ENCODE peak calls at places on chromosomes 13 and 19, in five cellular contexts. N is heart left ventricle, C is right lobe of liver, E is prostate gland, D is IMR-90. Z is an unnamed sample.

GRCh38 chr19:35247526-35248309 is 1.1 kb upstream of the LSR start:
- DNase-seq in N (no peak), C (peak), E (peak), D (no peak), Z (peak)

GRCh38 chr19:13176345-13176744 is 26.1 kb downstream of the IER2 start:
- DNase-seq in N (no peak), C (no peak), E (no peak), D (no peak), Z (no peak)

GRCh38 chr13:39415403-39415802 is 187.6 kb downstream of the LHFPL6 start:
- DNase-seq in N (peak), C (no peak), E (peak), D (peak), Z (peak)

GRCh38 chr19:42422576-42423461 is 4.4 kb downstream of the LIPE start:
- DNase-seq in N (no peak), C (no peak), E (no peak), D (no peak), Z (no peak)

GRCh38 chr13:98080280-98080679 is 62.6 kb upstream of the FARP1 start:
- DNase-seq in N (no peak), C (no peak), E (no peak), D (no peak), Z (no peak)

GRCh38 chr19:46271488-46272197 is 25.2 kb upstream of the HIF3A start:
- DNase-seq in N (no peak), C (no peak), E (no peak), D (peak), Z (no peak)

GRCh38 chr13:59112375-59112774 is 1051.4 kb downstream of the DIAPH3 start:
- DNase-seq in N (no peak), C (no peak), E (no peak), D (peak), Z (no peak)

GRCh38 chr19:47609885-47610545 is 1.1 kb downstream of the BICRA start:
- DNase-seq in N (peak), C (peak), E (no peak), D (peak), Z (peak)

GRCh38 chr13:82747948-82748347 is 1134.3 kb downstream of the SLITRK1 start:
- DNase-seq in N (no peak), C (no peak), E (no peak), D (peak), Z (no peak)

GRCh38 chr13:29570058-29570654 is 25.3 kb downstream of the SLC7A1 start:
- DNase-seq in N (no peak), C (no peak), E (no peak), D (no peak), Z (no peak)

GRCh38 chr19:35959968-35960320 is 23.8 kb downstream of the LRFN3 start:
- DNase-seq in N (no peak), C (no peak), E (no peak), D (no peak), Z (no peak)

GRCh38 chr19:2329162-2329505 is 650 bp downstream of the SPPL2B start:
- DNase-seq in N (no peak), C (no peak), E (no peak), D (no peak), Z (no peak)

GRCh38 chr19:17322854-17323253 is 11.8 kb downstream of the ANO8 start:
- DNase-seq in N (no peak), C (no peak), E (no peak), D (no peak), Z (no peak)

GRCh38 chr19:13149628-13150186 is 468 bp downstream of the STX10 start:
- DNase-seq in N (peak), C (peak), E (peak), D (no peak), Z (peak)

GRCh38 chr13:20191902-20192469 is 752 bp downstream of the GJB2 start:
- DNase-seq in N (no peak), C (peak), E (no peak), D (no peak), Z (peak)

GRCh38 chr13:101453784-101454201 is 1.3 kb downstream of the ITGBL1 start:
- DNase-seq in N (peak), C (no peak), E (no peak), D (no peak), Z (peak)

GRCh38 chr13:93262729-93263128 is 36.1 kb downstream of the GPC6 start:
- DNase-seq in N (no peak), C (no peak), E (no peak), D (peak), Z (no peak)

GRCh38 chr19:41871573-41872383 is 5.3 kb upstream of the CD79A start:
- DNase-seq in N (no peak), C (peak), E (no peak), D (no peak), Z (no peak)

GRCh38 chr13:49220856-49221614 is 897 bp downstream of the MLNR start:
- DNase-seq in N (no peak), C (no peak), E (no peak), D (peak), Z (no peak)

GRCh38 chr19:12834976-12835757 is 788 bp upstream of the RTBDN start:
- DNase-seq in N (no peak), C (no peak), E (no peak), D (no peak), Z (no peak)

GRCh38 chr13:105806335-105806920 is 729.0 kb downstream of the EFNB2 start:
- DNase-seq in N (no peak), C (no peak), E (no peak), D (no peak), Z (no peak)

GRCh38 chr13:50529154-50529882 is 314.2 kb downstream of the DLEU7 start:
- DNase-seq in N (peak), C (peak), E (peak), D (peak), Z (peak)

GRCh38 chr13:99949657-99950413 is 21.7 kb downstream of the ZIC5 start:
- DNase-seq in N (no peak), C (no peak), E (no peak), D (no peak), Z (no peak)

GRCh38 chr13:76884167-76884566 is 2.0 kb downstream of the KCTD12 start:
- DNase-seq in N (no peak), C (no peak), E (no peak), D (no peak), Z (peak)

GRCh38 chr13:102825921-102826706 is 19.7 kb upstream of the ERCC5 start:
- DNase-seq in N (no peak), C (no peak), E (no peak), D (peak), Z (no peak)

GRCh38 chr19:4870025-4870700 is 2.7 kb upstream of the PLIN3 start:
- DNase-seq in N (peak), C (no peak), E (no peak), D (peak), Z (peak)

GRCh38 chr19:50226536-50226935 is 23.1 kb downstream of the MYH14 start:
- DNase-seq in N (no peak), C (no peak), E (no peak), D (no peak), Z (no peak)

GRCh38 chr19:34480971-34481821 is at the start of gene WTIP:
- DNase-seq in N (peak), C (peak), E (peak), D (peak), Z (peak)

GRCh38 chr13:70523622-70524021 is 415.4 kb upstream of the KLHL1 start:
- DNase-seq in N (no peak), C (no peak), E (no peak), D (no peak), Z (no peak)

GRCh38 chr19:36423925-36424324 is 5.5 kb upstream of the ZFP82 start:
- DNase-seq in N (no peak), C (no peak), E (no peak), D (no peak), Z (no peak)

GRCh38 chr13:110396913-110397379 is 89.9 kb downstream of the COL4A2 start:
- DNase-seq in N (peak), C (no peak), E (peak), D (peak), Z (peak)

GRCh38 chr19:47631681-47632446 is 22.9 kb downstream of the BICRA start:
- DNase-seq in N (no peak), C (no peak), E (no peak), D (no peak), Z (no peak)

GRCh38 chr13:105908581-105908980 is 626.9 kb downstream of the EFNB2 start:
- DNase-seq in N (no peak), C (no peak), E (no peak), D (no peak), Z (no peak)

GRCh38 chr13:98300956-98301641 is 124.0 kb upstream of the RNF113B start:
- DNase-seq in N (no peak), C (no peak), E (peak), D (peak), Z (peak)

GRCh38 chr19:17121736-17122293 is 46.2 kb downstream of the MYO9B start:
- DNase-seq in N (no peak), C (no peak), E (no peak), D (peak), Z (no peak)

GRCh38 chr19:18698321-18699167 is 15.1 kb downstream of the CRTC1 start:
- DNase-seq in N (no peak), C (no peak), E (no peak), D (no peak), Z (no peak)

GRCh38 chr19:39407644-39408391 is 1.2 kb downstream of the ZFP36 start:
- DNase-seq in N (peak), C (peak), E (peak), D (no peak), Z (peak)
- TF ChIP-seq POLR2A in N (peak), C (peak), E (peak), D (no peak), Z (peak)

DNA sequence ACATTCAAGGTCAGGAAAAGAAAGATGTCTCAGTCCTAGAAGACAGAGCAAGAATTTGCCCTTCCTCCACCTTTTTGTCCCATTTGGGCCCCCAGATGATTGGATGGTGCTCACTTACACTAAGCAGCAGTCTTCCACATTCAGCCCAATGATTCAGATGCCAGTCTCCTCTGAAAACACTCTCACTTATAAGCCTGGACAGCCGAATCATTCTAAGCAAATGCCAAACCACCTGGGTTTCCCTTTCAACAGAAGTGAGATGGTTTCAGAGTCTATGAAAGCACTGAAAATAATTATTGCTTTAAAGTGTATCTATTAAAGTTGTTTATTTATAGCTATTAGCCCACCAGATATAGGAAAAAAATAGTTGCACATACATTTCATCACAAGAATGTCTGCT is 1599.4 kb downstream of the OLFM4 start:
- DNase-seq in N (no peak), C (no peak), E (no peak), D (no peak), Z (no peak)
- H3K27ac ChIP-seq in N (no peak), C (no peak), E (no peak), D (no peak), Z (no peak)

GRCh38 chr13:34939771-34940170 is 2.3 kb upstream of the NBEA start:
- DNase-seq in N (no peak), C (no peak), E (no peak), D (no peak), Z (no peak)

GRCh38 chr13:34935841-34936240 is 6.2 kb upstream of the NBEA start:
- DNase-seq in N (no peak), C (no peak), E (no peak), D (no peak), Z (no peak)

GRCh38 chr13:34933349-34933748 is 8.7 kb upstream of the NBEA start:
- DNase-seq in N (no peak), C (no peak), E (peak), D (no peak), Z (no peak)

GRCh38 chr13:34931572-34931971 is 10.5 kb upstream of the NBEA start:
- DNase-seq in N (no peak), C (no peak), E (no peak), D (peak), Z (no peak)

GRCh38 chr13:34933786-34934185 is 8.3 kb upstream of the NBEA start:
- DNase-seq in N (no peak), C (no peak), E (no peak), D (no peak), Z (no peak)
- TF ChIP-seq CTCF in N (no peak), C (no peak), E (no peak), D (no peak), Z (no peak)

GRCh38 chr19:39433480-39434079 is 2.2 kb downstream of the RPS16 start:
- DNase-seq in N (peak), C (no peak), E (no peak), D (no peak), Z (no peak)

GRCh38 chr19:39428309-39429112 is 7.2 kb downstream of the RPS16 start:
- DNase-seq in N (peak), C (peak), E (no peak), D (peak), Z (peak)

GRCh38 chr19:39432677-39433025 is 3.1 kb downstream of the RPS16 start:
- DNase-seq in N (no peak), C (no peak), E (no peak), D (no peak), Z (no peak)

GRCh38 chr19:39427707-39428106 is 8.0 kb downstream of the RPS16 start:
- DNase-seq in N (peak), C (no peak), E (no peak), D (no peak), Z (no peak)

GRCh38 chr19:39430675-39431593 is 4.8 kb downstream of the RPS16 start:
- DNase-seq in N (peak), C (no peak), E (no peak), D (peak), Z (no peak)
- TF ChIP-seq POLR2A in N (no peak), C (no peak), E (no peak), D (peak), Z (no peak)

GRCh38 chr19:48900477-48901452 is 653 bp downstream of the NUCB1 start:
- DNase-seq in N (no peak), C (no peak), E (no peak), D (peak), Z (no peak)
- H3K27ac ChIP-seq in N (peak), C (peak), E (peak), D (peak), Z (peak)

GRCh38 chr13:46052314-46053161 is at the start of gene ZC3H13:
- DNase-seq in N (peak), C (peak), E (peak), D (peak), Z (peak)
- TF ChIP-seq CTCF in N (peak), C (peak), E (peak), D (peak), Z (peak)

GRCh38 chr19:37594982-37595382 is 306 bp downstream of the ZNF540 start:
- DNase-seq in N (peak), C (peak), E (peak), D (peak), Z (peak)

DNA sequence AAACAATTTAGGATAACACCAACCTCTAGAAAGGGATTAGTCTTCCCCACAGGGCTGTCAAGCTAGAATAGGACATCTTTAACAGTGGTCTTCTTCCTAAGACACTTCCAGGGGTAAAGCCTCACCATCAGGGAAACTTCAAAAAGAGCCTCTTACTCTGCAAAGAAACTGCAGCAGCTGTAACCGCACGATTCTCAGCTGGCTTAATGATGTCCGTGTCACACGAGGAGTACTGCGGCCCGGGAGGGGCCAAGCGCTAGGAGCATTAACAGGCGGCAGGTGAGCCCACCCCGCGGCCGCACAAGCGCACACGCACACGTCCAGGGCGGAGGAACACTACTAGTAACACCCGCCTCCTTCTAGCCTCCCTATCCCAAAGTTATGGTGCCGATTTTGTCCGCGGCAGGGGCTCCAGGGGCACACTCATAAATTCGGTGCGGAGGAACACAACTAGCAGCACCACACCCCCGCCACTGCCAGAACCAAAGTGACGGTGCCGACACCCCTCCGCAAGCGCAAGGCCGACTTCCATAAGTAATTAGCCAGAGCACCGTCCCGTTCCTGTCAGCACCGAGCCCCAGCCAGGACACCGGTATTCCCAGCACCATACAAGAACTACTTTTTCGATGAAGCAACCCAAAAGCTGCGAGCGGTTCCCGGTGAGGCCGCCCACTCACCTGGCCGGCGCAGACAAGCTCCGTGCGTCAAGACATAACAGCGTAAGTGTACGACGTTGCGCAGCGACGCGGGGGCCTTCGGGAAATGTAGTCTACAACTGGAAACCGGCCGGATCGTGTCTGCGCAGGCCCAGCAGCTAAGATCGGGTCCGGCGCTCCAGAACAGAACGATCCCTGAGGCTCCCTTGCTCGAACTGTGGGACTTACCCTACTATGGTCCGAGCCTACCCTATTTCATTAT is at the start of the genes ZNF540 and ZNF571:
- DNase-seq in N (peak), C (peak), E (peak), D (peak), Z (peak)
- TF ChIP-seq POLR2A in N (peak), C (peak), E (peak), D (peak), Z (peak)

GRCh38 chr19:55520691-55521292 is 16.1 kb downstream of the SBK2 start:
- DNase-seq in N (no peak), C (no peak), E (no peak), D (no peak), Z (no peak)
- H3K27ac ChIP-seq in N (no peak), C (no peak), E (no peak), D (no peak), Z (no peak)